ENCODE peak calls at places on chromosomes 5 and 9, in six cellular contexts. F, Z, I, Y, E and K are unnamed samples.

GRCh38 chr5:151770383-151771258 is 1.1 kb upstream of the G3BP1 start:
- DNase-seq in E (peak; percentile 87), Z (peak; percentile 83), F (peak; percentile 82), I (peak; percentile 61), Y (no peak), K (peak; percentile 83)

GRCh38 chr5:1736889-1737711 is 62.5 kb downstream of the MRPL36 start:
- DNase-seq in I (no peak), F (no peak), E (peak; percentile 57), Z (no peak), Y (no peak), K (peak; percentile 33)

GRCh38 chr5:68479524-68479923 is 264.0 kb downstream of the PIK3R1 start:
- DNase-seq in Y (no peak), E (no peak), Z (no peak), I (no peak), F (peak; percentile 35), K (no peak)

GRCh38 chr5:19488786-19489185 is 499.2 kb downstream of the CDH18 start:
- DNase-seq in Z (no peak), F (no peak), I (no peak), Y (no peak), E (no peak), K (no peak)

GRCh38 chr9:105994970-105995369 is 300.6 kb downstream of the TMEM38B start:
- DNase-seq in Y (no peak), E (no peak), I (no peak), Z (no peak), F (no peak), K (no peak)

GRCh38 chr5:43482490-43483064 is 1.1 kb downstream of the TMEM267 start:
- DNase-seq in F (no peak), Y (no peak), Z (no peak), I (peak; percentile 65), E (no peak), K (no peak)

GRCh38 chr5:137506296-137506695 is 7.2 kb upstream of the SPOCK1 start:
- DNase-seq in F (no peak), Y (no peak), I (no peak), E (no peak), Z (no peak), K (no peak)

GRCh38 chr9:85020791-85021190 is 351.3 kb downstream of the NTRK2 start:
- DNase-seq in E (no peak), I (no peak), Y (no peak), Z (no peak), F (no peak), K (no peak)

GRCh38 chr9:135879619-135880018 is 27.7 kb downstream of the CAMSAP1 start:
- DNase-seq in F (peak; percentile 25), E (no peak), Y (no peak), I (no peak), Z (no peak), K (no peak)

GRCh38 chr5:32126691-32127090 is 47.4 kb downstream of the GOLPH3 start:
- DNase-seq in Y (no peak), Z (no peak), F (no peak), I (no peak), E (no peak), K (no peak)

GRCh38 chr9:78566948-78567675 is 270.2 kb downstream of the PSAT1 start:
- DNase-seq in Z (no peak), F (no peak), I (peak; percentile 49), Y (no peak), E (no peak), K (no peak)

GRCh38 chr9:71796368-71796767 is 28.1 kb upstream of the CEMIP2 start:
- DNase-seq in Y (no peak), F (no peak), Z (no peak), I (no peak), E (no peak), K (no peak)

GRCh38 chr9:101388507-101388993 is 3.7 kb upstream of the BAAT start:
- DNase-seq in Y (no peak), E (no peak), I (no peak), Z (no peak), F (no peak), K (no peak)

GRCh38 chr5:17079562-17079961 is 137.9 kb upstream of the BASP1 start:
- DNase-seq in Y (no peak), I (no peak), E (no peak), F (peak; percentile 72), Z (no peak), K (no peak)

GRCh38 chr9:86703346-86703745 is 244.0 kb downstream of the GAS1 start:
- DNase-seq in F (no peak), Y (no peak), Z (no peak), E (no peak), I (no peak), K (no peak)

GRCh38 chr9:123749580-123750202 is 180.2 kb downstream of the DENND1A start:
- DNase-seq in Y (no peak), Z (no peak), I (no peak), E (no peak), F (no peak), K (no peak)

GRCh38 chr5:80668016-80668969 is 13.5 kb upstream of the DHFR start:
- DNase-seq in E (peak; percentile 76), I (no peak), Y (no peak), F (no peak), Z (no peak), K (peak; percentile 63)

GRCh38 chr5:108451269-108451668 is 69.4 kb upstream of the FBXL17 start:
- DNase-seq in F (no peak), I (no peak), E (no peak), Y (no peak), Z (no peak), K (no peak)

GRCh38 chr5:98963019-98963418 is 34.2 kb upstream of the CHD1 start:
- DNase-seq in I (no peak), Z (no peak), F (no peak), Y (no peak), E (no peak), K (no peak)

GRCh38 chr5:143887901-143888648 is 76.1 kb downstream of the HMHB1 start:
- DNase-seq in Y (no peak), I (no peak), Z (no peak), F (no peak), E (no peak), K (no peak)

GRCh38 chr9:123544007-123544827 is 188.2 kb downstream of the CRB2 start:
- DNase-seq in E (no peak), F (no peak), Y (no peak), I (no peak), Z (no peak), K (no peak)

GRCh38 chr5:95066048-95066447 is 218.8 kb downstream of the MCTP1 start:
- DNase-seq in E (no peak), Y (no peak), F (no peak), I (no peak), Z (no peak), K (no peak)

GRCh38 chr5:95063492-95063891 is 221.4 kb downstream of the MCTP1 start:
- DNase-seq in Y (no peak), I (no peak), E (no peak), Z (no peak), F (no peak), K (no peak)

GRCh38 chr5:95057610-95058009 is 227.3 kb downstream of the MCTP1 start:
- DNase-seq in F (no peak), Z (no peak), I (no peak), Y (no peak), E (no peak), K (no peak)

DNA sequence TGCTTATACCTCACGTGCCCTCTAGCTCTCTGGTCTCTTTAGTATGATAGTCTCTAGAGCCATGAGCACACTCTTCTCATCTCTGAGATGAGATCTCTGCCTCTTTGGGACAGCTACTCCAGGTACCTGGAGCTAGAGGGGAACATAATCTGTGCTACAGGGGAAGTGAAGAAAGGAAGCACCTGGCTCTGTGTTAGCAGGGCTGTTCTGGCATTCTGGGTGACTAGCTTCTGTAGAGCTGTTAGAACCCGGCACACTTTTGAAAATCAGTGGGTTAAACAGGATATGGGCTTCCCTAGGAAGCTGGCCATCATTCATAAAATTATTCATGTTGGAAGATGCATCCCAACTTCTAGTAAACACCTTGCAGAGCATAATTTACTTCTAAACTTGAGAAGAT is 224.8 kb downstream of the MCTP1 start:
- DNase-seq in Y (no peak), I (no peak), F (no peak), Z (no peak), E (no peak), K (no peak)
- TF ChIP-seq CTCF in Y (no peak), I (no peak), F (no peak), Z (no peak), E (no peak), K (no peak)

DNA sequence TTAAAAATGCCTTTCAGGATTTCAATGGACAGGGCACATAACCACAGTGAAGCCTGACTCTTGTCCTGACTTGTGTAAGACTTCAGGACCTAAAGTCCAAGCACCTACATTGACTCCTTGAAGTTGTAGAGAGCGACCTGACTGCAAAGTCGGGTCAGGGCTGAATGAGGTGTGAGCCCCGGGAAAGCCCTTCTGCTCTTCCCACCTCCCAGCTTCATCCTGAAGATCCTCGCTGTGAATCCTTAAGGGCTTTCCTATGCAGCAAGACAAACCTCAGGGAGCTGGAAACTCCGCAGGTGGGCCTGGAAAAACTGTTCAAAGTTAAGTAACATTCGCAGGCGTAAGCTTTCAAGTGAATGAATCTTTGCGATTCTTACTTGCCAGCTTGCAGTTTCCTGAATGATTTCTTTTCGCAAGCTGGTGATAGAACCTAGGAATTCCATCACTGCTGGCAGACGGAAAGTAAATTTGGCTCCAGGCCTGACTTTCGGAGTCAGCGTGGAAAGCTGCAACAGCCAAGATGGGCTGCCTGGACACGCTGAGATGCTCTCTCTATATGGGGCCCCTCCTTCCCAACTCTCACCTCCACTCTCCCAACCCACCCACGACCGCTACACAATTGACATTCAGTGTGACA is 10.9 kb downstream of the SEMA5A start:
- DNase-seq in Z (no peak), Y (no peak), F (peak; percentile 33), I (no peak), E (no peak), K (no peak)
- H3K4me1 ChIP-seq in Z (no peaks in the 10 kb centered on the region), Y (no peaks in the 10 kb centered on the region), F (peaks cover 34% of the 10 kb centered on the region), I (peaks cover 7% of the 10 kb centered on the region), E (no peaks in the 10 kb centered on the region), K (no peaks in the 10 kb centered on the region)

DNA sequence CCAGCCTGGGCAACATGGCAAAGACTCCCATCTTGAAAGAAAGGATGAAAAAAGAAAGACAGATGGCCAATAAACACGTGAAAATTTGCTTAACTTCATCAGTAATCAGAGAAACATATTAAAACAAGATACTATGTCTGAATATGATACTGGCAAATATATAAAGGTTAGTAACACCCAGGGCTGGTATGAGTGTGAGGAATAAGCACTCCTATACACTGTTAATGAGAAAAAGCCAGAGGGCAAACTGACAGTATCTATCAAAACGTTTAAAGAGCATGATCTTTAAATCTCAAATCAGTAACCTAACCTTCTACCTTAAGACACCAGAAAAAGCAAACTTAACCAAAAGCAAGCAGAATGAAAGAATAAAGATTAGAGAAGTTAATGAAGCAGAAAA is 14.1 kb downstream of the B4GALT1 start:
- DNase-seq in Z (no peak), F (no peak), Y (no peak), E (no peak), I (no peak), K (no peak)
- H3K4me3 ChIP-seq in Z (no peak overlapping the region), F (no peak overlapping the region), Y (no peak overlapping the region), E (no peak overlapping the region), I (no peak overlapping the region), K (no peak overlapping the region)

DNA sequence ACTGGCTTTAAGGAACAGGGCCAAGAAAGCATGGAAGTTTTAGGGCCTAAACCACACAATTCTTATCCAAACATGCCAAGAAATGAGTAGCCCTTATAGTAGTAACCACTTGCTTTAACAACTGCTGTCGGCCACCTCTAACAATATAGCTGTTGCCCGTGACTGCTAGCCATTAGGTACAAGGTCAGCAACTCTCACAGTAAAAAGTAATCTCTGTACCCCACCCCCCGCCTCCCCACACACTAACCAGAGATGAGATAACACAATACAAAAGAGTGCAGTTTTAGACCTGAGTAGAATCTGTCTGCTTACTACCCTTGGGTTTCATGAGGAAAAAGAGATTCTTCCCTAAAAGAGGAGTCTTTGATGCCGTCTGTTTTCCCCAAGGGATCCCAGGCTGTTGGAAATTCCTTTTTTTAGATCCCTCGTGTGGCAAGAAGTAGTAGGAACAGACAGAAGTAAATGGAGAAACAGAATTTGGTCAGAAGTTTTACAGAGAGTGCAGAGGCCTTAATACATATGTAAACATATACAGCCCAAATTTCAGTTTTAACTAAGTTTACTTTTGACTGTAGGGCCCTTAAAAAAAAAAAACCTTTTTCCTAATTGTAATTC is 94.3 kb downstream of the WDR41 start:
- DNase-seq in I (no peak), Y (no peak), E (no peak), Z (no peak), F (no peak), K (no peak)
- TF ChIP-seq CTCF in I (no peak), Y (no peak), E (no peak), Z (no peak), F (no peak), K (no peak)